ENCODE peak calls at places on chromosomes 5 and 9, in five cellular contexts. V, T, K, Q and R are unnamed samples.

GRCh38 chr9:91814214-91814613 is 135.8 kb downstream of the ROR2 start:
- DNase-seq in V (no peak), T (peak; percentile 16), K (no peak), Q (no peak), R (no peak)

GRCh38 chr5:82735160-82735789 is 341.9 kb downstream of the TMEM167A start:
- DNase-seq in V (no peak), T (no peak), K (no peak), Q (no peak), R (no peak)

GRCh38 chr9:35733109-35733541 is 659 bp downstream of the CREB3 start:
- DNase-seq in V (no peak), T (no peak), K (peak; percentile 24), Q (no peak), R (no peak)

GRCh38 chr9:118957585-118957984 is 411.6 kb downstream of the BRINP1 start:
- DNase-seq in V (no peak), T (no peak), K (no peak), Q (no peak), R (no peak)

GRCh38 chr5:76737131-76737556 is 21.2 kb downstream of the F2R start:
- DNase-seq in V (no peak), T (no peak), K (no peak), Q (no peak), R (no peak)

GRCh38 chr9:84254972-84255371 is 85.6 kb downstream of the SLC28A3 start:
- DNase-seq in V (no peak), T (no peak), K (no peak), Q (peak; percentile 68), R (no peak)

GRCh38 chr5:159971038-159971437 is 37.9 kb upstream of the TTC1 start:
- DNase-seq in V (no peak), T (no peak), K (no peak), Q (no peak), R (no peak)

GRCh38 chr5:54873696-54874095 is 111.7 kb downstream of the ESM1 start:
- DNase-seq in V (no peak), T (no peak), K (no peak), Q (no peak), R (no peak)

GRCh38 chr5:76546497-76547102 is 76.6 kb downstream of the F2RL2 start:
- DNase-seq in V (no peak), T (no peak), K (no peak), Q (no peak), R (peak; percentile 46)

GRCh38 chr9:20579544-20580309 is 42.6 kb downstream of the MLLT3 start:
- DNase-seq in V (no peak), T (no peak), K (no peak), Q (no peak), R (no peak)

GRCh38 chr5:158658439-158659230 is 441.1 kb downstream of the EBF1 start:
- DNase-seq in V (no peak), T (no peak), K (no peak), Q (no peak), R (no peak)

GRCh38 chr5:57176350-57176857 is 2.5 kb downstream of the GPBP1 start:
- DNase-seq in V (no peak), T (no peak), K (no peak), Q (no peak), R (peak; percentile 52)

GRCh38 chr5:55601209-55601618 is 66.5 kb upstream of the PLPP1 start:
- DNase-seq in V (peak; percentile 90), T (peak; percentile 91), K (no peak), Q (peak; percentile 66), R (no peak)

GRCh38 chr5:142746532-142746931 is 23.6 kb upstream of the ARHGAP26 start:
- DNase-seq in V (no peak), T (no peak), K (no peak), Q (no peak), R (no peak)

GRCh38 chr5:78537821-78538220 is 110.8 kb downstream of the LHFPL2 start:
- DNase-seq in V (no peak), T (peak; percentile 21), K (peak; percentile 31), Q (no peak), R (no peak)

GRCh38 chr9:134189475-134190231 is 25.3 kb upstream of the RNU6ATAC start:
- DNase-seq in V (no peak), T (peak; percentile 68), K (peak; percentile 43), Q (peak; percentile 55), R (no peak)

GRCh38 chr9:112890106-112891081 is at the start of gene SLC46A2:
- DNase-seq in V (no peak), T (peak; percentile 51), K (no peak), Q (peak; percentile 90), R (no peak)

GRCh38 chr5:171520300-171521170 is 101.1 kb downstream of the FGF18 start:
- DNase-seq in V (no peak), T (no peak), K (no peak), Q (no peak), R (no peak)

GRCh38 chr5:72237879-72238278 is 82.2 kb downstream of the MRPS27 start:
- DNase-seq in V (no peak), T (no peak), K (no peak), Q (no peak), R (no peak)

GRCh38 chr5:155935723-155936122 is 391.2 kb upstream of the SGCD start:
- DNase-seq in V (no peak), T (no peak), K (no peak), Q (no peak), R (no peak)

GRCh38 chr5:17405976-17406876 is 91.8 kb upstream of the TAF11L2 start:
- DNase-seq in V (no peak), T (no peak), K (no peak), Q (no peak), R (no peak)

GRCh38 chr9:127451681-127452480 is 571 bp downstream of the LRSAM1 start:
- DNase-seq in V (peak; percentile 46), T (peak; percentile 57), K (peak; percentile 82), Q (peak; percentile 79), R (peak; percentile 62)

GRCh38 chr9:104269374-104269773 is 175.3 kb downstream of the SMC2 start:
- DNase-seq in V (no peak), T (no peak), K (no peak), Q (no peak), R (no peak)

GRCh38 chr9:107734231-107735014 is 244.9 kb upstream of the KLF4 start:
- DNase-seq in V (no peak), T (no peak), K (no peak), Q (no peak), R (no peak)

GRCh38 chr9:137295313-137296213 is 6.5 kb downstream of the NRARP start:
- DNase-seq in V (peak; percentile 19), T (no peak), K (peak; percentile 88), Q (peak; percentile 70), R (peak; percentile 39)

GRCh38 chr5:72618699-72619098 is 111.5 kb upstream of the ZNF366 start:
- DNase-seq in V (no peak), T (no peak), K (no peak), Q (no peak), R (no peak)

GRCh38 chr9:136784249-136784996 is 6.7 kb upstream of the TMEM141 start:
- DNase-seq in V (no peak), T (no peak), K (peak; percentile 53), Q (no peak), R (no peak)

GRCh38 chr9:116391306-116391900 is 237.8 kb downstream of the PAPPA start:
- DNase-seq in V (no peak), T (no peak), K (no peak), Q (no peak), R (no peak)

GRCh38 chr9:116383956-116384355 is 230.4 kb downstream of the PAPPA start:
- DNase-seq in V (no peak), T (no peak), K (no peak), Q (no peak), R (no peak)

GRCh38 chr9:116389546-116390305 is 236.1 kb downstream of the PAPPA start:
- DNase-seq in V (no peak), T (no peak), K (no peak), Q (no peak), R (no peak)

GRCh38 chr9:116390306-116391228 is 237.0 kb downstream of the PAPPA start:
- DNase-seq in V (no peak), T (no peak), K (no peak), Q (no peak), R (no peak)

GRCh38 chr9:116387934-116388714 is 234.5 kb downstream of the PAPPA start:
- DNase-seq in V (no peak), T (no peak), K (no peak), Q (no peak), R (no peak)
- H3K36me3 ChIP-seq in V (peaks cover 6% of the 10 kb centered on the region), T (no peaks in the 10 kb centered on the region), K (no peaks in the 10 kb centered on the region), Q (no peaks in the 10 kb centered on the region), R (peaks cover 3% of the 10 kb centered on the region)

GRCh38 chr9:75889977-75890540 is 414 bp upstream of the PCSK5 start:
- DNase-seq in V (peak; percentile 20), T (peak; percentile 65), K (no peak), Q (no peak), R (no peak)

GRCh38 chr9:75891277-75892167 is 1.0 kb downstream of the PCSK5 start:
- DNase-seq in V (peak; percentile 13), T (peak; percentile 48), K (no peak), Q (peak; percentile 67), R (peak; percentile 35)

GRCh38 chr9:75890541-75891276 is at the start of gene PCSK5:
- DNase-seq in V (peak; percentile 94), T (peak; percentile 91), K (peak; percentile 47), Q (peak; percentile 95), R (peak; percentile 64)

GRCh38 chr9:75892168-75892901 is 1.9 kb downstream of the PCSK5 start:
- DNase-seq in V (peak; percentile 8), T (peak; percentile 51), K (no peak), Q (peak; percentile 74), R (no peak)

DNA sequence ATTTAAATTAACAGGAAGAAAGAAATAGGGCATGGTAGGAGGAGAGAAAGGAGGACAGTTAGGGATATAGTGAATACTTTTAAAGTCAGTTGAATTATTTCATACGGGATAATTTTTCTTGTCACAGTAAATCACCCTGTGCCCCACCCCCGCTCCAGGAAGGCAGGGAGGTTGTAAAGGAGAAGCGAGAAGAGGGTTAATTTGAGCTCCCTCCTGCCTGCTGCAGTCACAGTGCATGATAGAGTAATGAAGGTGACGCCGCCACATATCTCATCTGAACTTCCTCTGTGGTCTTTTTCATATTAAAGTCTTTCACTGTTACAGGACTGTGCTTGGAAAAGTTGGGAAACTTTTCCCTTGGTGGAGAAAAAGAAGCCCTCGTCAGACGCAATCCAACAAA is 896 bp upstream of the PCSK5 start:
- DNase-seq in V (no peak), T (no peak), K (no peak), Q (no peak), R (no peak)
- H3K27ac ChIP-seq in V (peak overlapping the region; percentile 51), T (peak overlapping the region; percentile 68), K (no peak overlapping the region), Q (peak overlapping the region; percentile 85), R (no peak overlapping the region)

DNA sequence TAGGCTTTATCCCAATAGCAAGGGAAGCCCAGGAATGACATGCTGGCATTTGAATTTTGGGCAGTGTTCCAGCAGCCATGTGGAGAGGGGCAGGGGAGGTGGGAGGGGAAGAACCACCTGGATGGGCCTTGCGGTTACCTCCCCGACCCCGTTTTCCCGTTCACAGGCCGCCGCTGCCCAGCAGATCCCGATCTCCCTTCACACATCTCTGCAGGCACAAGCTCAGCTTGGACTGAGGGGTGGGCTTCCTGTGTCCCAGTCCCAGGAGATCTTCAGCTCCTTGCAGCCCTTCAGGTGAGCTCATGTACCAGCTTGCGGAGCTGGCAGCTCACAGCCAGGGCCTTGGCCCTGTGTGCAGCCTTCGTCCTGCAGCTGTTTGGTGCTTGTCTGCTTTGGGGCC is 15.7 kb upstream of the POMT1 start:
- DNase-seq in V (no peak), T (no peak), K (no peak), Q (no peak), R (no peak)
- H3K36me3 ChIP-seq in V (peaks cover 100% of the 10 kb centered on the region), T (peaks cover 94% of the 10 kb centered on the region), K (peaks cover 99% of the 10 kb centered on the region), Q (peaks cover 100% of the 10 kb centered on the region), R (peaks cover 99% of the 10 kb centered on the region)

DNA sequence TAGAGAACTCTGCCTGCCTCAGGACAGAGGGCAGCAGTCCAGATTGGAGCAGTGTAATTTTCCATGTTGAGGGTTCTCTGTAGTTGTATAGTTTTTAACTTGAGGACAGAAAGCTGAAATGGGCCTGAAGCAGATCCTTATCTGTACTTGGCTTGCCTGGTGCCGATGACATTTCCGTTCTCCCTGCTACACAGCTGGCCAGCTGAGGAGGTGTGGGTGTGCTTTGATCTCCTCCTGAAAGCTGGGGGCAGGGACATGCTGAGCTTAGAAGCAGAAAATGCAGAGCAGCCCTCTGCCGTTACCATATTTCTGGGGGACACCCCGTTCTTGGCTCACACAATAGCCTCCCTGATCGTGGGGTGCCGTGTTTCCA is 10.4 kb downstream of the GLRX start:
- DNase-seq in V (no peak), T (no peak), K (no peak), Q (no peak), R (peak; percentile 80)
- H3K27ac ChIP-seq in V (no peak overlapping the region), T (peak overlapping the region; percentile 8), K (no peak overlapping the region), Q (peak overlapping the region; percentile 32), R (peak overlapping the region; percentile 64)